ENCODE peak calls at places on chromosomes 12 and 14, in five cellular contexts. One of them, this sample, is unnamed. For H3K4me1, the result is how much of the 10 kb centered on the place peaks cover.

GRCh38 chr12:93050026-93050747 is 121.1 kb upstream of the EEA1 start:
- DNase-seq in lung: no peak
- DNase-seq in CD8-positive, alpha-beta T cell: no peak
- DNase-seq in CD4-positive, alpha-beta memory T cell: no peak
- DNase-seq in neural progenitor cell: no peak
- DNase-seq in this sample: no peak

GRCh38 chr12:107760207-107760816 is 625 bp downstream of the PRDM4 start:
- DNase-seq in lung: peak
- DNase-seq in CD8-positive, alpha-beta T cell: peak
- DNase-seq in CD4-positive, alpha-beta memory T cell: peak
- DNase-seq in neural progenitor cell: peak
- DNase-seq in this sample: peak

GRCh38 chr12:103571286-103571685 is 15.8 kb upstream of the STAB2 start:
- DNase-seq in lung: no peak
- DNase-seq in CD8-positive, alpha-beta T cell: no peak
- DNase-seq in CD4-positive, alpha-beta memory T cell: no peak
- DNase-seq in neural progenitor cell: peak
- DNase-seq in this sample: no peak

GRCh38 chr14:100114109-100114765 is 45.2 kb downstream of the DEGS2 start:
- DNase-seq in lung: no peak
- DNase-seq in CD8-positive, alpha-beta T cell: no peak
- DNase-seq in CD4-positive, alpha-beta memory T cell: no peak
- DNase-seq in neural progenitor cell: no peak
- DNase-seq in this sample: no peak

GRCh38 chr14:56150645-56151345 is 32.6 kb downstream of the PELI2 start:
- DNase-seq in lung: no peak
- DNase-seq in CD8-positive, alpha-beta T cell: no peak
- DNase-seq in CD4-positive, alpha-beta memory T cell: no peak
- DNase-seq in neural progenitor cell: no peak
- DNase-seq in this sample: peak

GRCh38 chr12:55679691-55680090 is 28.0 kb downstream of the ITGA7 start:
- DNase-seq in lung: no peak
- DNase-seq in CD8-positive, alpha-beta T cell: no peak
- DNase-seq in CD4-positive, alpha-beta memory T cell: no peak
- DNase-seq in neural progenitor cell: no peak
- DNase-seq in this sample: no peak

GRCh38 chr12:59973515-59973914 is 377.7 kb downstream of the SLC16A7 start:
- DNase-seq in lung: no peak
- DNase-seq in CD8-positive, alpha-beta T cell: no peak
- DNase-seq in CD4-positive, alpha-beta memory T cell: no peak
- DNase-seq in neural progenitor cell: no peak
- DNase-seq in this sample: no peak

GRCh38 chr12:85468356-85469157 is 188.5 kb downstream of the ALX1 start:
- DNase-seq in lung: peak
- DNase-seq in CD8-positive, alpha-beta T cell: no peak
- DNase-seq in CD4-positive, alpha-beta memory T cell: no peak
- DNase-seq in neural progenitor cell: peak
- DNase-seq in this sample: peak

GRCh38 chr12:48001426-48002178 is 2.7 kb downstream of the COL2A1 start:
- DNase-seq in lung: no peak
- DNase-seq in CD8-positive, alpha-beta T cell: no peak
- DNase-seq in CD4-positive, alpha-beta memory T cell: no peak
- DNase-seq in neural progenitor cell: peak
- DNase-seq in this sample: no peak

GRCh38 chr14:66487159-66487558 is 988 bp downstream of the CCDC196 start:
- DNase-seq in lung: no peak
- DNase-seq in CD8-positive, alpha-beta T cell: no peak
- DNase-seq in CD4-positive, alpha-beta memory T cell: no peak
- DNase-seq in neural progenitor cell: no peak
- DNase-seq in this sample: no peak

GRCh38 chr14:23308721-23309445 is 2.2 kb downstream of the BCL2L2 start:
- DNase-seq in lung: no peak
- DNase-seq in CD8-positive, alpha-beta T cell: no peak
- DNase-seq in CD4-positive, alpha-beta memory T cell: no peak
- DNase-seq in neural progenitor cell: no peak
- DNase-seq in this sample: no peak

GRCh38 chr14:23307146-23307447 is 464 bp downstream of the BCL2L2 start:
- DNase-seq in lung: no peak
- DNase-seq in CD8-positive, alpha-beta T cell: no peak
- DNase-seq in CD4-positive, alpha-beta memory T cell: no peak
- DNase-seq in neural progenitor cell: no peak
- DNase-seq in this sample: no peak

GRCh38 chr14:23306412-23307145 is at the start of gene BCL2L2:
- DNase-seq in lung: peak
- DNase-seq in CD8-positive, alpha-beta T cell: peak
- DNase-seq in CD4-positive, alpha-beta memory T cell: no peak
- DNase-seq in neural progenitor cell: peak
- DNase-seq in this sample: no peak

GRCh38 chr14:23307687-23308644 is 1.3 kb downstream of the BCL2L2 start:
- DNase-seq in lung: no peak
- DNase-seq in CD8-positive, alpha-beta T cell: no peak
- DNase-seq in CD4-positive, alpha-beta memory T cell: no peak
- DNase-seq in neural progenitor cell: no peak
- DNase-seq in this sample: no peak

GRCh38 chr14:23306113-23306411 is 571 bp upstream of the BCL2L2 start:
- DNase-seq in lung: no peak
- DNase-seq in CD8-positive, alpha-beta T cell: no peak
- DNase-seq in CD4-positive, alpha-beta memory T cell: no peak
- DNase-seq in neural progenitor cell: no peak
- DNase-seq in this sample: no peak
- H3K4me1 ChIP-seq in lung: under half
- H3K4me1 ChIP-seq in CD8-positive, alpha-beta T cell: under half
- H3K4me1 ChIP-seq in CD4-positive, alpha-beta memory T cell: under half
- H3K4me1 ChIP-seq in neural progenitor cell: under half
- H3K4me1 ChIP-seq in this sample: under half

GRCh38 chr12:115944392-115944742 is 333.1 kb downstream of the MED13L start:
- DNase-seq in lung: no peak
- DNase-seq in CD8-positive, alpha-beta T cell: no peak
- DNase-seq in CD4-positive, alpha-beta memory T cell: no peak
- DNase-seq in neural progenitor cell: no peak
- DNase-seq in this sample: no peak

GRCh38 chr12:115946092-115946491 is 331.4 kb downstream of the MED13L start:
- DNase-seq in lung: no peak
- DNase-seq in CD8-positive, alpha-beta T cell: no peak
- DNase-seq in CD4-positive, alpha-beta memory T cell: no peak
- DNase-seq in neural progenitor cell: no peak
- DNase-seq in this sample: no peak

GRCh38 chr12:115943310-115943629 is 334.2 kb downstream of the MED13L start:
- DNase-seq in lung: peak
- DNase-seq in CD8-positive, alpha-beta T cell: no peak
- DNase-seq in CD4-positive, alpha-beta memory T cell: no peak
- DNase-seq in neural progenitor cell: no peak
- DNase-seq in this sample: no peak

GRCh38 chr12:115943630-115944391 is 333.7 kb downstream of the MED13L start:
- DNase-seq in lung: peak
- DNase-seq in CD8-positive, alpha-beta T cell: no peak
- DNase-seq in CD4-positive, alpha-beta memory T cell: no peak
- DNase-seq in neural progenitor cell: no peak
- DNase-seq in this sample: no peak

DNA sequence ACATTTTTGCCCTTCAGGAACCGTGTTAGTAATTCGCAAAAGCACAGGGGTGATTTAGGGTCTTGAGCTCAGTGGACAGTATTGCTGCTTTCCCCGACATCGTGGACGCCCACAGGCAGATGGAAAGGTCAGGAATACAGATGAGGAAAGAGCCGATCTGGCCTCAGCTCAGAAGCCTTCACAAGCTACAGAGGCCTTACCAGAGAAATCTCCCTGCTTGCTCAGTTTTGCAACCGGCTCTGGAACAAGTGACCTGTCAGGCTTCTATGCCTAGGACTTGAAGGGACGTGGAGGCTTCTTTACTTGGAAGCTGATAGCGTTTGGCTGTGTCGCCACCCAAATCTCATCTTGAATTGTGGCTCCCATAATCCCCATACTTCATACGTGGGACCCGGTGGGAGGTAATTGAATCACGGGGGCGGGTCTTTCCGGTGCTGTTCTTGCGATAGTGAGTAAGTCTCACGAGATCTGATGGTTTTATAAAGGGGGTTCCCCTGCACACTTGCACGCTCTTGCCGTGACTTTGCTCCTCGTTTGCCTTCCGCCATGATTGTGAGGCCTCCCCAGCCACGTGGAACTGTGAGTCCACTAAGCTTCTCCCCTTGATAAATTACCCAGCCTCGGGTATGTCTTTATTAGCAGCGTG is 332.5 kb downstream of the MED13L start:
- DNase-seq in lung: peak
- DNase-seq in CD8-positive, alpha-beta T cell: no peak
- DNase-seq in CD4-positive, alpha-beta memory T cell: no peak
- DNase-seq in neural progenitor cell: no peak
- DNase-seq in this sample: no peak
- H3K27ac ChIP-seq in lung: no peak
- H3K27ac ChIP-seq in CD8-positive, alpha-beta T cell: no peak
- H3K27ac ChIP-seq in CD4-positive, alpha-beta memory T cell: no peak
- H3K27ac ChIP-seq in neural progenitor cell: no peak
- H3K27ac ChIP-seq in this sample: no peak

GRCh38 chr12:120247183-120247582 is 18.3 kb downstream of the PXN start:
- DNase-seq in lung: no peak
- DNase-seq in CD8-positive, alpha-beta T cell: no peak
- DNase-seq in CD4-positive, alpha-beta memory T cell: no peak
- DNase-seq in neural progenitor cell: no peak
- DNase-seq in this sample: no peak
- H3K4me1 ChIP-seq in lung: under half
- H3K4me1 ChIP-seq in CD8-positive, alpha-beta T cell: half or more
- H3K4me1 ChIP-seq in CD4-positive, alpha-beta memory T cell: half or more
- H3K4me1 ChIP-seq in neural progenitor cell: under half
- H3K4me1 ChIP-seq in this sample: half or more

GRCh38 chr12:1080520-1081223 is 89.6 kb downstream of the ERC1 start:
- DNase-seq in lung: no peak
- DNase-seq in CD8-positive, alpha-beta T cell: no peak
- DNase-seq in CD4-positive, alpha-beta memory T cell: no peak
- DNase-seq in neural progenitor cell: no peak
- DNase-seq in this sample: no peak

GRCh38 chr12:1083888-1084262 is 92.9 kb downstream of the ERC1 start:
- DNase-seq in lung: no peak
- DNase-seq in CD8-positive, alpha-beta T cell: no peak
- DNase-seq in CD4-positive, alpha-beta memory T cell: no peak
- DNase-seq in neural progenitor cell: no peak
- DNase-seq in this sample: no peak

GRCh38 chr12:1078002-1078401 is 87.0 kb downstream of the ERC1 start:
- DNase-seq in lung: no peak
- DNase-seq in CD8-positive, alpha-beta T cell: no peak
- DNase-seq in CD4-positive, alpha-beta memory T cell: no peak
- DNase-seq in neural progenitor cell: no peak
- DNase-seq in this sample: no peak

DNA sequence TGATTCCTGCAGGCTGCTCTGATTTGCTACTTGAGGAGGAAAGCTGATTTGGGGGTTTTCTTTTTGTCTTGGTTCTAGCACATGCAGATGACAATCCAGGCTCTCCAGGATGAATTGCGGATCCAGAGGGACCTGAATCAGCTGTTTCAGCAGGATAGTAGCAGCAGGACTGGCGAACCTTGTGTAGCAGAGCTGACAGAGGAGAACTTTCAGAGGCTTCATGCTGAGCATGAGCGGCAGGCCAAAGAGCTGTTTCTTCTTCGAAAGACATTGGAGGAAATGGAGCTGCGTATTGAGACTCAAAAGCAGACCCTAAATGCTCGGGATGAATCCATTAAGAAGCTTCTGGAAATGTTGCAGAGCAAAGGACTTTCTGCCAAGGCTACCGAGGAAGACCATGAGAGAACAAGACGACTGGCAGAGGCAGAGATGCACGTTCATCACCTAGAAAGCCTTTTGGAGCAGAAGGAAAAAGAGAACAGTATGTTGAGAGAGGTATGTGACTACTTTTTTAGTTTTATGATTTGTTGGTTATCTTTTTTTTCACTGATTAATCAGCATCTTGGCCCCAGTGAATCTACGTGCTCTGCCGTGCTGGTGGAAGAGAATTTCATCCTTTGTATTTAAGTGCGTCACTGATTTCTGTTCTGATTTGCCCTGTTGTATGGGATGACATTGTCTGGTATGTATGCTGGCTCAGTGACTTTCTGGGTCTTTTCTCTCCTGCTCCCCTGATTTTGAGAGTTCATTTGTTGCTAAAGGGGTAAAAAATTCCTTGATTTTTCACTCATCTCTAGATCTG is 92.3 kb downstream of the ERC1 start:
- DNase-seq in lung: no peak
- DNase-seq in CD8-positive, alpha-beta T cell: no peak
- DNase-seq in CD4-positive, alpha-beta memory T cell: no peak
- DNase-seq in neural progenitor cell: peak
- DNase-seq in this sample: no peak
- H3K27ac ChIP-seq in lung: no peak
- H3K27ac ChIP-seq in CD8-positive, alpha-beta T cell: no peak
- H3K27ac ChIP-seq in CD4-positive, alpha-beta memory T cell: no peak
- H3K27ac ChIP-seq in neural progenitor cell: peak
- H3K27ac ChIP-seq in this sample: no peak

GRCh38 chr12:116188581-116188980 is 88.9 kb downstream of the MED13L start:
- DNase-seq in lung: no peak
- DNase-seq in CD8-positive, alpha-beta T cell: no peak
- DNase-seq in CD4-positive, alpha-beta memory T cell: no peak
- DNase-seq in neural progenitor cell: no peak
- DNase-seq in this sample: no peak
- H3K4me1 ChIP-seq in lung: under half
- H3K4me1 ChIP-seq in CD8-positive, alpha-beta T cell: under half
- H3K4me1 ChIP-seq in CD4-positive, alpha-beta memory T cell: half or more
- H3K4me1 ChIP-seq in neural progenitor cell: half or more
- H3K4me1 ChIP-seq in this sample: under half

GRCh38 chr12:32265920-32266319 is 133.4 kb upstream of the FGD4 start:
- DNase-seq in lung: no peak
- DNase-seq in CD8-positive, alpha-beta T cell: no peak
- DNase-seq in CD4-positive, alpha-beta memory T cell: no peak
- DNase-seq in neural progenitor cell: no peak
- DNase-seq in this sample: no peak

GRCh38 chr12:32265461-32265860 is 133.9 kb upstream of the FGD4 start:
- DNase-seq in lung: no peak
- DNase-seq in CD8-positive, alpha-beta T cell: no peak
- DNase-seq in CD4-positive, alpha-beta memory T cell: no peak
- DNase-seq in neural progenitor cell: no peak
- DNase-seq in this sample: no peak

GRCh38 chr12:32264995-32265394 is 134.4 kb upstream of the FGD4 start:
- DNase-seq in lung: no peak
- DNase-seq in CD8-positive, alpha-beta T cell: no peak
- DNase-seq in CD4-positive, alpha-beta memory T cell: no peak
- DNase-seq in neural progenitor cell: no peak
- DNase-seq in this sample: no peak

GRCh38 chr12:32257695-32258496 is 141.5 kb upstream of the FGD4 start:
- DNase-seq in lung: no peak
- DNase-seq in CD8-positive, alpha-beta T cell: no peak
- DNase-seq in CD4-positive, alpha-beta memory T cell: no peak
- DNase-seq in neural progenitor cell: no peak
- DNase-seq in this sample: no peak

DNA sequence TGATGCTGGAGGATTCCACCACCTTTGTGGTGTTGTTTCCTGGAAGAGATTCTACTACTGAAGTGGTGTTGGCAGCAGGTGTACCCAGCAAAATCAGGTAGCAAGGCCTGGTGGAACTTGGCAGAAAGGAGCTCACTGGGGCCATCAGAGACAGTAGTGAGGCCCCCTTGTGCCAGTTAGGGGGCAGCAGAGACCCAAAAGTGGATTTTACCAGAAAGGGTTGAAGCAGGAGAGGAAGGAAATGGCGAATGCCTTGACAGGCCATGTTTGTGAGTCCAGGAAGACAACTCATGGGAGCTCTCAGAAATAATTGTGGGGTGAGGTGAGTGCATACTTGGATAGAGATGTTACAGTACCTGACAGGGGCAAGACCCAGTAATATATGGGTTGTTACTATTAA is 137.7 kb upstream of the FGD4 start:
- DNase-seq in lung: no peak
- DNase-seq in CD8-positive, alpha-beta T cell: no peak
- DNase-seq in CD4-positive, alpha-beta memory T cell: no peak
- DNase-seq in neural progenitor cell: peak
- DNase-seq in this sample: no peak
- H3K27ac ChIP-seq in lung: no peak
- H3K27ac ChIP-seq in CD8-positive, alpha-beta T cell: no peak
- H3K27ac ChIP-seq in CD4-positive, alpha-beta memory T cell: no peak
- H3K27ac ChIP-seq in neural progenitor cell: no peak
- H3K27ac ChIP-seq in this sample: no peak

GRCh38 chr14:51884086-51884927 is 23.9 kb downstream of the GNG2 start:
- DNase-seq in lung: no peak
- DNase-seq in CD8-positive, alpha-beta T cell: no peak
- DNase-seq in CD4-positive, alpha-beta memory T cell: no peak
- DNase-seq in neural progenitor cell: no peak
- DNase-seq in this sample: no peak
- H3K4me1 ChIP-seq in lung: under half
- H3K4me1 ChIP-seq in CD8-positive, alpha-beta T cell: half or more
- H3K4me1 ChIP-seq in CD4-positive, alpha-beta memory T cell: half or more
- H3K4me1 ChIP-seq in neural progenitor cell: under half
- H3K4me1 ChIP-seq in this sample: half or more